ENCODE peak calls at places on chromosome 19, in eight cellular contexts. N is RWPE2; L is lower lobe of right lung; A is AG04450; X is psoas muscle; P is breast epithelium; E is CD8-positive, alpha-beta T cell; K is tibial artery. S is an unnamed sample.
A peak's percentile ranks its signal among the peaks of the same experiment; 100 is the strongest.

GRCh38 chr19:56111601-56112312 is 9.3 kb downstream of the ZNF787 start:
- DNase-seq in N (no peak), L (peak; percentile 84), A (no peak), X (peak; percentile 67), P (no peak), E (peak; percentile 51), K (no peak), S (no peak)

GRCh38 chr19:6723108-6723618 is 2.7 kb upstream of the C3 start:
- DNase-seq in N (no peak), L (peak; percentile 65), A (no peak), X (peak; percentile 79), P (peak; percentile 67), E (no peak), K (no peak), S (no peak)

GRCh38 chr19:18251587-18252369 is 22.5 kb downstream of the IQCN start:
- DNase-seq in N (no peak), L (peak; percentile 69), A (peak; percentile 20), X (peak; percentile 81), P (peak; percentile 61), E (peak; percentile 88), K (peak; percentile 84), S (peak; percentile 75)

GRCh38 chr19:16402076-16402475 is 69.7 kb downstream of the EPS15L1 start:
- DNase-seq in N (no peak), L (no peak), A (no peak), X (peak; percentile 44), P (no peak), E (no peak), K (no peak), S (no peak)

GRCh38 chr19:1000095-1000494 is at the start of gene GRIN3B:
- DNase-seq in N (no peak), L (peak; percentile 76), A (no peak), X (peak; percentile 76), P (no peak), E (peak; percentile 75), K (no peak), S (peak; percentile 42)

GRCh38 chr19:17077447-17078028 is 2.0 kb downstream of the MYO9B start:
- DNase-seq in N (no peak), L (no peak), A (no peak), X (no peak), P (no peak), E (no peak), K (no peak), S (no peak)

GRCh38 chr19:39053276-39054090 is 21.1 kb upstream of the FBXO27 start:
- DNase-seq in N (no peak), L (no peak), A (no peak), X (no peak), P (no peak), E (no peak), K (no peak), S (no peak)

GRCh38 chr19:15810335-15810734 is 5.1 kb downstream of the OR10H1 start:
- DNase-seq in N (no peak), L (no peak), A (no peak), X (no peak), P (no peak), E (no peak), K (no peak), S (no peak)

GRCh38 chr19:32174386-32175113 is 170.9 kb upstream of the ZNF507 start:
- DNase-seq in N (no peak), L (no peak), A (no peak), X (no peak), P (no peak), E (no peak), K (no peak), S (no peak)

GRCh38 chr19:10695401-10696398 is 5.5 kb upstream of the QTRT1 start:
- DNase-seq in N (peak; percentile 91), L (peak; percentile 97), A (peak; percentile 85), X (peak; percentile 95), P (peak; percentile 77), E (peak; percentile 87), K (peak; percentile 91), S (peak; percentile 77)

GRCh38 chr19:36508325-36508724 is 19.0 kb upstream of the ZNF566 start:
- DNase-seq in N (no peak), L (no peak), A (no peak), X (no peak), P (no peak), E (no peak), K (no peak), S (no peak)
- H3K9me3 ChIP-seq in N (peaks cover 20% of the 10 kb centered on the region), L (peaks cover 94% of the 10 kb centered on the region), A (peaks cover 64% of the 10 kb centered on the region), X (peaks cover 94% of the 10 kb centered on the region), P (peaks cover 96% of the 10 kb centered on the region), E (peaks cover 16% of the 10 kb centered on the region), K (peaks cover 99% of the 10 kb centered on the region), S (peaks cover 18% of the 10 kb centered on the region)

DNA sequence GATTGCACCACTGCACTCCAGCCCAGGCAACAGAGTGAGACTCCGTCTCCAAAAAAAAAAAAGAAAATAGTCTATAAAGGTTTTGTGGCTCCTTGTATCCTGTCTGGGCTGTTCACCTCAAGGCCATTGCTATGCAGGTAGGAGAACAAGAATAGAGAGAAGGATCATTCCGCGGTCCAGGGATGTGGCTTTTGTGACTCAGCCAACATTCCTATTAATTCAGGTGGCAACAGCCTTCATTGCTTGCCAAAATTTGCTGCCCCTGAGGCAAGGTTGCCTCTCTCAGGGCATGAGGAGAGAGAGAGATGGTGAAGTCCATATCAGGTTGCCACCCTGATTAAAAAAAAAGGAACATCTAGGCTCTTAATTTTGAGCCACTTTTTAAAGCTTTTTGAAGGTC is 8.0 kb downstream of the ZNF551 start:
- DNase-seq in N (no peak), L (no peak), A (no peak), X (no peak), P (peak; percentile 78), E (no peak), K (no peak), S (no peak)
- H3K9me3 ChIP-seq in N (peaks cover 61% of the 10 kb centered on the region), L (peaks cover 98% of the 10 kb centered on the region), A (peaks cover 64% of the 10 kb centered on the region), X (peaks cover 85% of the 10 kb centered on the region), P (peaks cover 98% of the 10 kb centered on the region), E (peaks cover 66% of the 10 kb centered on the region), K (peaks cover 100% of the 10 kb centered on the region), S (peaks cover 53% of the 10 kb centered on the region)

GRCh38 chr19:51887522-51888498 is at the start of gene ZNF577:
- DNase-seq in N (peak; percentile 89), L (peak; percentile 83), A (peak; percentile 74), X (peak; percentile 93), P (peak; percentile 80), E (peak; percentile 59), K (peak; percentile 94), S (peak; percentile 52)
- H3K9me3 ChIP-seq in N (peaks cover 15% of the 10 kb centered on the region), L (peaks cover 94% of the 10 kb centered on the region), A (peaks cover 33% of the 10 kb centered on the region), X (peaks cover 51% of the 10 kb centered on the region), P (peaks cover 65% of the 10 kb centered on the region), E (peaks cover 87% of the 10 kb centered on the region), K (peaks cover 62% of the 10 kb centered on the region), S (peaks cover 55% of the 10 kb centered on the region)

GRCh38 chr19:49684983-49685553 is 4.3 kb upstream of the ADM5 start:
- DNase-seq in N (peak; percentile 49), L (no peak), A (no peak), X (no peak), P (no peak), E (no peak), K (no peak), S (no peak)
- H3K9me3 ChIP-seq in N (no peaks in the 10 kb centered on the region), L (no peaks in the 10 kb centered on the region), A (no peaks in the 10 kb centered on the region), X (no peaks in the 10 kb centered on the region), P (no peaks in the 10 kb centered on the region), E (no peaks in the 10 kb centered on the region), K (no peaks in the 10 kb centered on the region), S (no peaks in the 10 kb centered on the region)

DNA sequence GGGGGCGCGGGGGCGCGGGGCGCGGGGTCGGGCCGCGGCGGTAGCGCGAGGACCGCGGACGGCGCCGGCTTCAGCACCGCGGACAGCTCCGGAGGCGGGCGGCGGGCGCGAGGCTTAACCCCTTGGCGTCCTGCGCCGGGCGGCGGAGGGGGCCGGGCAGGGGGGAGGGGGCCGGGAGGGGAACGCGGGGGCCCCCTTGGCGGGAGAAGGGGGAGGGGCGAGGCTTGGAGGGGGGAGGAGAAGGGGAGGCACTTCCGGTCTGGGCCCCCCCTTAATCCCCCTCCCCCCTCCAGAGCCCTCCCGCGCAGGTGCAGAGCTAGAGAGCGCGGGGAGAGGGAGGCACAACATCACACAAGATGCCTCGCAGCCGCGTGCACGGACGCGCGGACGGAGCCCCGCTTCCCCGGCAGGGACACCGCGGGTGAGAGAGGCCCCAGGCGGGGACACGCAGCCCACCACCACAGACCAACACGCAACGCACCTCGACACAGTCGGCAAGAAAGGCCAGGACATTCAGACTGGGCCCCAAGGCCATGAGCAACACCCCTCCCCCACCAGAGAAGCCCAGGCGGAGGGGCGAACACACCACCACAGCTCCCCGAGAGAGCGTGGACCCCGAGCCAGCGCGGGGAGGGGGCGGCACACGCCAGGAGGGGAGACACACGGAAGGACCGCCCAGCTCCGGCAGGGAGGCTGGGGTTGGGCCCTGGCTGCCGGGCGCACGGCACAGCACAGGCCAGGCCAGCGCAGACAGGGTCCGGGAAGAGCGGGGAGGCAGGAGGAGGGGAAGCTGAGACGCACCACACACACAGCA is 24.1 kb downstream of the SHANK1 start:
- DNase-seq in N (no peak), L (no peak), A (no peak), X (peak; percentile 45), P (no peak), E (peak; percentile 33), K (no peak), S (no peak)
- H3K9me3 ChIP-seq in N (no peaks in the 10 kb centered on the region), L (no peaks in the 10 kb centered on the region), A (no peaks in the 10 kb centered on the region), X (no peaks in the 10 kb centered on the region), P (no peaks in the 10 kb centered on the region), E (no peaks in the 10 kb centered on the region), K (no peaks in the 10 kb centered on the region), S (no peaks in the 10 kb centered on the region)

DNA sequence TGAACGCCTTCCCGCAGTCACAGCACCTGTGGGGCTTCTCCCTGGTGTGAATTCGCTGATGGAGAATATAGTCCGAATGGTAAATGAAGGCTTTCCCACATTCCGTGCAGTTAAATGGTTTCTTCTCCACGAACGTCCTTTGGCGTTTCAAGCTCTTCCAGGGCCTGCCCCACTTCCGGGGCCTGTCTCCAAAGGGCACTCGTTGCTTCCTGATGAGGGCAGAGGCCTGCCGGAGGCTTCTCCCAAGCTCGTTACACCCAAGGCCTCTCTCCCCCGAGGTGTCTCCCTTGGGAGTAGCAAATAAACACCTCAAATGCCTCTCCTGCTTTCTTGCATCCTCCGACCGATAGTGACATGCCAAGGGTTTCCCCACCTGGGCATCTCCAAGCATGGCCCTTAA is 34.3 kb downstream of the ZNF473 start:
- DNase-seq in N (no peak), L (no peak), A (no peak), X (no peak), P (no peak), E (no peak), K (no peak), S (no peak)
- H3K9me3 ChIP-seq in N (peaks cover 14% of the 10 kb centered on the region), L (peaks cover 23% of the 10 kb centered on the region), A (peaks cover 35% of the 10 kb centered on the region), X (peaks cover 41% of the 10 kb centered on the region), P (peaks cover 27% of the 10 kb centered on the region), E (peaks cover 19% of the 10 kb centered on the region), K (peaks cover 27% of the 10 kb centered on the region), S (peaks cover 5% of the 10 kb centered on the region)

S was measured in T-helper 17 cell.